ENCODE peak calls at places on chromosomes 2 and 18, in seven cellular contexts. U, H, Y, G, F, W and P are unnamed samples. For H3K36me3 and H3K4me1, the result is how much of the 10 kb centered on the place peaks cover.

GRCh38 chr2:161223139-161223732 is 63.0 kb downstream of the TANK start:
- DNase-seq in W (no peak), H (no peak), Y (no peak), G (peak), F (peak), U (peak), P (no peak)

GRCh38 chr2:157229572-157229971 is 27.9 kb upstream of the GALNT5 start:
- DNase-seq in F (no peak), U (no peak), H (no peak), G (peak), Y (no peak), W (no peak), P (no peak)

GRCh38 chr2:24206242-24206641 is 31.4 kb downstream of the FAM228A start:
- DNase-seq in G (no peak), W (no peak), U (no peak), F (no peak), H (no peak), Y (no peak), P (no peak)

GRCh38 chr2:17976871-17977746 is 98.6 kb downstream of the KCNS3 start:
- DNase-seq in W (peak), F (no peak), G (peak), U (no peak), Y (peak), H (no peak), P (peak)

GRCh38 chr2:145141981-145142380 is 622.1 kb upstream of the ZEB2 start:
- DNase-seq in U (no peak), G (no peak), H (no peak), F (no peak), W (no peak), Y (no peak), P (no peak)

GRCh38 chr18:3595282-3596273 is 145.6 kb downstream of the TGIF1 start:
- DNase-seq in G (peak), W (peak), H (no peak), U (no peak), F (peak), Y (no peak), P (no peak)

GRCh38 chr18:21444465-21445023 is 156.0 kb downstream of the ESCO1 start:
- DNase-seq in Y (no peak), G (peak), H (no peak), U (peak), F (peak), W (no peak), P (no peak)

GRCh38 chr2:191650896-191651773 is 26.8 kb upstream of the NABP1 start:
- DNase-seq in H (no peak), G (peak), Y (no peak), F (no peak), U (no peak), W (no peak), P (no peak)

GRCh38 chr2:205376071-205376470 is 306.2 kb upstream of the NRP2 start:
- DNase-seq in W (no peak), Y (no peak), F (no peak), H (no peak), G (no peak), U (no peak), P (no peak)

GRCh38 chr2:212157011-212157410 is 381.6 kb downstream of the ERBB4 start:
- DNase-seq in G (peak), W (no peak), F (no peak), U (no peak), Y (no peak), H (no peak), P (no peak)

GRCh38 chr18:60503166-60503565 is 130.6 kb upstream of the MC4R start:
- DNase-seq in H (no peak), G (no peak), F (no peak), U (no peak), W (no peak), Y (no peak), P (no peak)

GRCh38 chr18:63158676-63159291 is 160.8 kb downstream of the BCL2 start:
- DNase-seq in G (no peak), U (no peak), F (no peak), W (no peak), Y (no peak), H (no peak), P (no peak)

GRCh38 chr2:46490521-46491141 is 11.3 kb downstream of the TMEM247 start:
- DNase-seq in Y (peak), W (peak), G (peak), F (no peak), H (no peak), U (no peak), P (no peak)

GRCh38 chr18:51110073-51110797 is 80.2 kb downstream of the SMAD4 start:
- DNase-seq in W (no peak), U (no peak), Y (peak), F (peak), G (peak), H (no peak), P (no peak)

GRCh38 chr18:52007109-52007508 is 332.9 kb upstream of the DCC start:
- DNase-seq in H (no peak), F (no peak), U (no peak), G (no peak), W (no peak), Y (no peak), P (no peak)

GRCh38 chr2:96929245-96929925 is 57.0 kb downstream of the FAM178B start:
- DNase-seq in H (no peak), G (no peak), W (no peak), F (no peak), U (no peak), Y (no peak), P (no peak)

GRCh38 chr2:170887496-170888265 is 41.4 kb upstream of the GORASP2 start:
- DNase-seq in Y (no peak), W (no peak), H (no peak), U (no peak), G (no peak), F (no peak), P (no peak)

GRCh38 chr2:29420484-29420883 is 305.3 kb downstream of the CLIP4 start:
- DNase-seq in W (no peak), Y (no peak), F (no peak), H (no peak), U (no peak), G (no peak), P (no peak)

GRCh38 chr18:23934863-23935262 is 79.7 kb upstream of the TTC39C start:
- DNase-seq in W (no peak), U (no peak), Y (no peak), G (no peak), F (no peak), H (no peak), P (no peak)
- TF ChIP-seq POLR2A in W (no peak), U (no peak), Y (no peak), G (no peak), F (no peak), H (no peak), P (no peak)

DNA sequence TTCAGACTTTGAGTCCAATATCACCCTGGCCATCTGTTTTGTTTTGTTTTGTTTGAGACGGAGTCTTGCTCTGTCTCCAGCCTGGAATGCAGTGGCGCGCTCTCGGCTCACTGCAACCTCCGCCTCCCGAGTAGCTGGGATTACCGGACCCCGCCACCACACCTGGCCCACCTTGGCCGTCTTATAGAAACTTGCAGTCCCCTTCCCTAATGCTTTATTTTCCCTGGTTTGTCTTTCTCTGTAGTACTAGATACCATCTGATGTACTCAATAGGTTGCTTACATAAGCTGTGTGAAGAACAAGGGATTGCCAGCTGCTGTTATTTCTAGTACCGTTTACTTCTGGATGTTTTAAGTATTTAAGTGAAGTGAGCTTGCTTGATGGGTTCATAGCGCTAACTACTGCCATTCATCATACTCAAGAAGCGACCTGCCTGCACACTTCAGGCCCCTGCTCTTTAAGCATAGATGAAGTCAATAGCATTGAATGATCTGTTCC is 1.2 kb downstream of the RPL31 start:
- DNase-seq in F (peak), Y (no peak), H (no peak), U (no peak), W (no peak), G (peak), P (no peak)
- H3K36me3 ChIP-seq in F (half or more), Y (half or more), H (under half), U (half or more), W (under half), G (under half), P (under half)

GRCh38 chr2:215428060-215428910 is 7.6 kb downstream of the FN1 start:
- DNase-seq in F (no peak), U (no peak), H (no peak), Y (no peak), W (no peak), G (peak), P (no peak)
- H3K4me1 ChIP-seq in F (half or more), U (under half), H (under half), Y (under half), W (under half), G (under half), P (under half)

GRCh38 chr2:200306969-200307811 is 697 bp downstream of the SPATS2L start:
- DNase-seq in F (no peak), G (no peak), U (no peak), Y (peak), H (no peak), W (no peak), P (peak)

GRCh38 chr2:200308001-200308400 is 1.5 kb downstream of the SPATS2L start:
- DNase-seq in Y (no peak), U (no peak), G (peak), F (no peak), W (no peak), H (no peak), P (no peak)

GRCh38 chr2:200308421-200309295 is 2.2 kb downstream of the SPATS2L start:
- DNase-seq in G (peak), W (no peak), U (no peak), F (no peak), Y (no peak), H (no peak), P (no peak)

GRCh38 chr2:200306719-200306968 is 151 bp downstream of the SPATS2L start:
- DNase-seq in U (no peak), Y (no peak), G (no peak), H (no peak), F (no peak), W (no peak), P (no peak)

GRCh38 chr2:200305797-200306718 is at the start of gene SPATS2L:
- DNase-seq in W (peak), H (peak), F (peak), Y (peak), G (peak), U (peak), P (peak)
- TF ChIP-seq POLR2A in W (no peak), H (peak), F (peak), Y (no peak), G (peak), U (no peak), P (no peak)

GRCh38 chr2:199442173-199442572 is 15.6 kb downstream of the SATB2 start:
- DNase-seq in G (no peak), Y (no peak), F (no peak), W (no peak), H (no peak), U (no peak), P (no peak)
- H3K36me3 ChIP-seq in G (under half), Y (under half), F (under half), W (under half), H (under half), U (under half), P (under half)

GRCh38 chr2:39422700-39423099 is 14.4 kb downstream of the MAP4K3 start:
- DNase-seq in Y (no peak), W (no peak), G (no peak), H (no peak), U (no peak), F (no peak), P (no peak)
- H3K4me1 ChIP-seq in Y (under half), W (under half), G (under half), H (under half), U (under half), F (half or more), P (under half)

GRCh38 chr2:55989405-55989804 is 65.8 kb upstream of the EFEMP1 start:
- DNase-seq in W (no peak), H (no peak), U (no peak), F (no peak), G (no peak), Y (no peak), P (no peak)
- TF ChIP-seq POLR2A in W (no peak), H (no peak), U (no peak), F (no peak), G (no peak), Y (no peak), P (no peak)

GRCh38 chr2:105376789-105377231 is 22.0 kb downstream of the FHL2 start:
- DNase-seq in H (no peak), G (peak), W (no peak), Y (peak), U (no peak), F (no peak), P (no peak)
- H3K36me3 ChIP-seq in H (under half), G (half or more), W (under half), Y (half or more), U (half or more), F (under half), P (under half)

DNA sequence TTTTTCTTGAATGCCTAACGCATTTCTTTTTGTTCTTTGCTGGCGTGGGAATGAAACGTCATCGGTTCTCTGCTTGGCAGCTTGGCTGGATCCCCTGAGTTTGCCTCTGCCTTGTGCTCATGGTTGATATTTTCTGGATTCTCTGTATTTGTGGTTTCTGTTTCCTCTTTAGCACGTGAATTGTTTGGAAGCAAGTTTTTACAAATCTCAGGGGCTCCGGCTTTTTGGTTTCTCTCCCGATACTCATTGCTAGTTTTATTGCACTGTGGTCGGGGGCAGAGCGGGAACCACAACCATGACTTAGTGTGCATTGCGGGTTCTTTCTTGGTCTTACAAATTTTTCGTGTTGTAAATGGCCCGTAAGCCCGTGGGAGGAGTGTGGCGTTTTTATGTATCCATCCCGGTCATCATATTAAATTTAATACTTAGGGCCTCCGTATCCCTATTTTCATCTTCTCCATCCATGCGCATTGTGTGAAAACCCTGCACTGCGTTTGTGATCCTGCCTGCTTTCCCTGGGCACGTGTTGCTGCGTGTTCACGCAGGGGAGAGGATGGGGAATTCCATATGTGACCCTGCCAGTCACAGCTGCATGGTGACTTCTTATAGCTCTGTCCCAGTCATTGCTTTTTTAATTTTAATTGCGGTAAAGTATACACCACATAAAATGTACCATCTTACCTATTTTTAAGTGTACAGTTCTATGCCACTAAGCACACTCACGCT is 9.4 kb downstream of the RAMP1 start:
- DNase-seq in Y (no peak), U (no peak), G (peak), H (no peak), F (no peak), W (no peak), P (peak)
- H3K4me1 ChIP-seq in Y (under half), U (half or more), G (under half), H (under half), F (under half), W (under half), P (under half)

GRCh38 chr2:147051248-147051647 is 793.6 kb upstream of the ACVR2A start:
- DNase-seq in Y (no peak), U (no peak), G (no peak), F (no peak), W (no peak), H (no peak), P (no peak)
- TF ChIP-seq POLR2A in Y (no peak), U (no peak), G (no peak), F (no peak), W (no peak), H (no peak), P (no peak)